ENCODE peak calls at places on chromosomes 1 and 21, in nine cellular contexts. E, C, S, X, V, G, B, P and W are unnamed samples.

GRCh38 chr1:205285391-205286101 is 36.0 kb downstream of the NUAK2 start:
- DNase-seq in E (peak; percentile 23), C (no peak), S (no peak), X (no peak), V (no peak), G (no peak), B (no peak), P (no peak), W (no peak)

GRCh38 chr1:218394416-218394815 is 49.3 kb downstream of the TGFB2 start:
- DNase-seq in E (no peak), C (no peak), S (no peak), X (no peak), V (no peak), G (no peak), B (no peak), P (no peak), W (no peak)

GRCh38 chr1:162541619-162542141 is 19.8 kb upstream of the UAP1 start:
- DNase-seq in E (no peak), C (no peak), S (no peak), X (peak; percentile 43), V (peak; percentile 80), G (peak; percentile 78), B (peak; percentile 52), P (peak; percentile 79), W (peak; percentile 57)

GRCh38 chr1:171083222-171083621 is 7.5 kb upstream of the FMO3 start:
- DNase-seq in E (no peak), C (no peak), S (no peak), X (no peak), V (no peak), G (no peak), B (no peak), P (no peak), W (no peak)

GRCh38 chr1:10456661-10457060 is 6.8 kb downstream of the CORT start:
- DNase-seq in E (no peak), C (no peak), S (no peak), X (no peak), V (no peak), G (no peak), B (no peak), P (no peak), W (no peak)

GRCh38 chr1:153678519-153679336 is at the start of gene NPR1:
- DNase-seq in E (no peak), C (no peak), S (no peak), X (peak; percentile 78), V (peak; percentile 87), G (no peak), B (peak; percentile 60), P (peak; percentile 69), W (no peak)

GRCh38 chr1:243798726-243799125 is 51.3 kb downstream of the AKT3 start:
- DNase-seq in E (no peak), C (peak; percentile 88), S (no peak), X (no peak), V (no peak), G (peak; percentile 32), B (no peak), P (peak; percentile 80), W (peak; percentile 47)

GRCh38 chr1:31584869-31585735 is 8.8 kb downstream of the TINAGL1 start:
- DNase-seq in E (no peak), C (no peak), S (no peak), X (no peak), V (no peak), G (no peak), B (no peak), P (no peak), W (no peak)

GRCh38 chr21:44618909-44619308 is 7.0 kb downstream of the KRTAP10-8 start:
- DNase-seq in E (peak; percentile 30), C (no peak), S (no peak), X (no peak), V (no peak), G (no peak), B (no peak), P (no peak), W (no peak)

GRCh38 chr1:12339410-12339809 is 109.6 kb downstream of the VPS13D start:
- DNase-seq in E (no peak), C (no peak), S (no peak), X (no peak), V (no peak), G (no peak), B (peak; percentile 11), P (no peak), W (no peak)

GRCh38 chr1:81760487-81761097 is 40.1 kb upstream of the ADGRL2 start:
- DNase-seq in E (no peak), C (peak; percentile 3), S (no peak), X (no peak), V (no peak), G (no peak), B (peak; percentile 42), P (peak; percentile 28), W (no peak)

GRCh38 chr1:235679005-235679404 is 29.4 kb upstream of the GNG4 start:
- DNase-seq in E (no peak), C (no peak), S (no peak), X (no peak), V (no peak), G (no peak), B (peak; percentile 40), P (no peak), W (no peak)

GRCh38 chr1:155909894-155910293 is 1.3 kb downstream of the RIT1 start:
- DNase-seq in E (no peak), C (peak; percentile 64), S (peak; percentile 85), X (no peak), V (peak; percentile 54), G (no peak), B (peak; percentile 50), P (no peak), W (peak; percentile 66)

GRCh38 chr1:112358798-112359408 is 37.1 kb upstream of the CTTNBP2NL start:
- DNase-seq in E (peak; percentile 31), C (peak; percentile 25), S (no peak), X (peak; percentile 83), V (peak; percentile 82), G (no peak), B (peak; percentile 70), P (peak; percentile 77), W (peak; percentile 33)

GRCh38 chr1:66356605-66357004 is 177.3 kb upstream of the SGIP1 start:
- DNase-seq in E (no peak), C (no peak), S (no peak), X (no peak), V (no peak), G (no peak), B (no peak), P (no peak), W (no peak)

GRCh38 chr1:101314244-101314643 is 77.4 kb downstream of the S1PR1 start:
- DNase-seq in E (no peak), C (peak; percentile 30), S (no peak), X (no peak), V (no peak), G (no peak), B (peak; percentile 20), P (peak; percentile 47), W (no peak)

GRCh38 chr1:225467193-225468020 is 39.6 kb upstream of the LBR start:
- DNase-seq in E (peak; percentile 62), C (no peak), S (peak; percentile 89), X (peak; percentile 76), V (peak; percentile 90), G (no peak), B (no peak), P (no peak), W (no peak)

GRCh38 chr21:44666401-44667320 is at the start of gene KRTAP12-2:
- DNase-seq in E (no peak), C (no peak), S (no peak), X (peak; percentile 87), V (no peak), G (no peak), B (no peak), P (no peak), W (no peak)

GRCh38 chr21:43211085-43212071 is 42.6 kb downstream of the CRYAA start:
- DNase-seq in E (no peak), C (no peak), S (peak; percentile 40), X (peak; percentile 68), V (no peak), G (no peak), B (peak; percentile 71), P (no peak), W (no peak)

GRCh38 chr1:214292317-214292716 is 11.4 kb downstream of the SMYD2 start:
- DNase-seq in E (no peak), C (no peak), S (no peak), X (no peak), V (no peak), G (no peak), B (no peak), P (no peak), W (no peak)

GRCh38 chr1:16088996-16089395 is 15.5 kb upstream of the FAM131C start:
- DNase-seq in E (no peak), C (peak; percentile 70), S (no peak), X (no peak), V (peak; percentile 59), G (no peak), B (peak; percentile 47), P (peak; percentile 62), W (peak; percentile 87)